ENCODE peak calls at places on chromosome 2, in six cellular contexts. Y is lower leg skin, A is NCI-H2081, S is non-pigmented ciliary epithelial cell, N is amygdala, M is B cell. I is an unnamed sample.

GRCh38 chr2:108719149-108720044 is at the start of gene RANBP2:
- DNase-seq in N (peak; percentile 97), A (peak; percentile 96), S (peak; percentile 94), M (peak; percentile 85), Y (peak; percentile 92), I (peak; percentile 99)

GRCh38 chr2:20450201-20451108 is 3.6 kb downstream of the RHOB start:
- DNase-seq in S (no peak), Y (peak; percentile 87), M (no peak), N (peak; percentile 93), A (no peak), I (no peak)

GRCh38 chr2:70888925-70889715 is 46.6 kb upstream of the ATP6V1B1 start:
- DNase-seq in S (no peak), A (no peak), M (no peak), N (no peak), Y (no peak), I (no peak)

GRCh38 chr2:239820836-239821693 is 204.1 kb downstream of the NDUFA10 start:
- DNase-seq in S (no peak), N (no peak), Y (peak; percentile 18), M (no peak), A (no peak), I (no peak)

GRCh38 chr2:12253167-12253778 is 463.5 kb upstream of the TRIB2 start:
- DNase-seq in N (no peak), A (no peak), Y (no peak), M (no peak), S (no peak), I (no peak)

GRCh38 chr2:55418072-55418471 is 1.6 kb downstream of the CCDC88A start:
- DNase-seq in S (no peak), A (no peak), Y (no peak), N (no peak), M (no peak), I (no peak)

GRCh38 chr2:64594563-64594989 is 59.1 kb downstream of the SERTAD2 start:
- DNase-seq in A (no peak), M (no peak), N (no peak), S (no peak), Y (no peak), I (no peak)

GRCh38 chr2:71682341-71682740 is 229.0 kb downstream of the DYSF start:
- DNase-seq in M (no peak), Y (no peak), N (no peak), S (no peak), A (no peak), I (peak; percentile 86)

GRCh38 chr2:164657129-164657528 is 35.8 kb upstream of the GRB14 start:
- DNase-seq in S (peak; percentile 90), Y (no peak), A (no peak), M (no peak), N (no peak), I (no peak)

GRCh38 chr2:206701952-206702630 is 16.1 kb downstream of the DYTN start:
- DNase-seq in N (no peak), S (no peak), A (no peak), Y (no peak), M (no peak), I (no peak)

GRCh38 chr2:180577567-180577966 is 402.8 kb upstream of the UBE2E3 start:
- DNase-seq in M (no peak), N (no peak), A (no peak), Y (no peak), S (no peak), I (no peak)

GRCh38 chr2:3189076-3189591 is 188.5 kb downstream of the EIPR1 start:
- DNase-seq in M (no peak), N (peak; percentile 60), S (no peak), Y (no peak), A (no peak), I (no peak)

GRCh38 chr2:74313497-74313896 is 29.7 kb downstream of the SLC4A5 start:
- DNase-seq in Y (no peak), N (no peak), M (no peak), A (no peak), S (no peak), I (no peak)